ENCODE peak calls at places on chromosomes 4 and X, in ten cellular contexts. L, U, G, V, E, I, D, N, F and Z are unnamed samples.

GRCh38 chr4:171954650-171955049 is 141.4 kb downstream of the GALNTL6 start:
- DNase-seq in N (no peak), D (no peak), L (no peak), V (no peak), U (no peak), I (no peak), E (no peak), F (peak), G (no peak), Z (no peak)

GRCh38 chrX:131895807-131896206 is 127.3 kb upstream of the STK26 start:
- DNase-seq in N (no peak), D (no peak), G (no peak), U (no peak), F (no peak), V (no peak), E (no peak), I (no peak), L (no peak), Z (no peak)

GRCh38 chr4:84366111-84366510 is 133.0 kb downstream of the NKX6-1 start:
- DNase-seq in L (peak), G (no peak), V (no peak), F (no peak), N (no peak), I (no peak), U (no peak), E (no peak), D (no peak), Z (no peak)

GRCh38 chr4:47824844-47825243 is 13.0 kb downstream of the CORIN start:
- DNase-seq in D (no peak), V (no peak), F (no peak), U (no peak), E (no peak), N (peak), I (no peak), L (no peak), G (no peak), Z (no peak)

GRCh38 chr4:173536808-173537429 is 6.9 kb upstream of the HAND2 start:
- DNase-seq in I (no peak), L (no peak), V (no peak), U (no peak), E (no peak), N (no peak), F (peak), D (no peak), G (no peak), Z (no peak)

GRCh38 chrX:1394731-1395501 is 3.0 kb upstream of the SLC25A6 start:
- DNase-seq in E (no peak), G (peak), N (peak), V (no peak), L (no peak), D (no peak), F (no peak), I (peak), U (peak), Z (peak)

GRCh38 chrX:12138366-12139313 is at the start of gene FRMPD4:
- DNase-seq in I (no peak), D (no peak), N (peak), E (no peak), G (no peak), L (no peak), F (no peak), V (no peak), U (peak), Z (no peak)

GRCh38 chr4:21795091-21795490 is 153.5 kb downstream of the KCNIP4 start:
- DNase-seq in D (no peak), U (no peak), N (no peak), G (no peak), I (no peak), F (no peak), E (no peak), V (peak), L (peak), Z (no peak)

GRCh38 chr4:168139336-168139735 is 47.0 kb downstream of the ANXA10 start:
- DNase-seq in N (no peak), G (no peak), U (no peak), I (no peak), L (peak), F (no peak), E (no peak), V (peak), D (no peak), Z (no peak)

GRCh38 chr4:87011340-87012034 is 76.7 kb downstream of the AFF1 start:
- DNase-seq in U (no peak), D (peak), G (no peak), I (no peak), N (no peak), E (peak), L (peak), V (peak), F (peak), Z (no peak)

DNA sequence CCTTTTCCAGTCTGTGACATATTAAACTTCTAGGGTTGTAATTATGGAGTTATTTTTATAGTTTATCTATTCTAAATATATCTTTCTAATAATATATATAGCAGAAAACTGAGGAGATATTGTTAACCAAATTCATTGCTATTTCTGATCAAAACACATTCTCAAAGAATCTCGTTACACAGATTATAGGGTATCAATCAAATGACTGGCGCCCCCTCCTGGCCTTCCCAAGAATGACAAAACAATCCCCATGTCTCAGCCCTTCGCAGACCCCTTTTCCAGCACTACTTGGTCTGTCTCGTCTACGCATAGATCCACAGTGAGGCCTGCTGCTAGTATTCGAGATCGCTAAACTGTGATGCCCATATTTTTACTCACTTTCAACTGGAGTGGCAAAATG is 209.3 kb downstream of the GPC3 start:
- DNase-seq in F (no peak), L (no peak), E (no peak), I (no peak), V (peak), U (peak), D (no peak), G (peak), N (no peak), Z (no peak)
- TF ChIP-seq CTCF in F (peak), L (peak), E (peak), I (no peak), V (peak), U (peak), D (no peak), G (peak), N (peak), Z (no peak)

DNA sequence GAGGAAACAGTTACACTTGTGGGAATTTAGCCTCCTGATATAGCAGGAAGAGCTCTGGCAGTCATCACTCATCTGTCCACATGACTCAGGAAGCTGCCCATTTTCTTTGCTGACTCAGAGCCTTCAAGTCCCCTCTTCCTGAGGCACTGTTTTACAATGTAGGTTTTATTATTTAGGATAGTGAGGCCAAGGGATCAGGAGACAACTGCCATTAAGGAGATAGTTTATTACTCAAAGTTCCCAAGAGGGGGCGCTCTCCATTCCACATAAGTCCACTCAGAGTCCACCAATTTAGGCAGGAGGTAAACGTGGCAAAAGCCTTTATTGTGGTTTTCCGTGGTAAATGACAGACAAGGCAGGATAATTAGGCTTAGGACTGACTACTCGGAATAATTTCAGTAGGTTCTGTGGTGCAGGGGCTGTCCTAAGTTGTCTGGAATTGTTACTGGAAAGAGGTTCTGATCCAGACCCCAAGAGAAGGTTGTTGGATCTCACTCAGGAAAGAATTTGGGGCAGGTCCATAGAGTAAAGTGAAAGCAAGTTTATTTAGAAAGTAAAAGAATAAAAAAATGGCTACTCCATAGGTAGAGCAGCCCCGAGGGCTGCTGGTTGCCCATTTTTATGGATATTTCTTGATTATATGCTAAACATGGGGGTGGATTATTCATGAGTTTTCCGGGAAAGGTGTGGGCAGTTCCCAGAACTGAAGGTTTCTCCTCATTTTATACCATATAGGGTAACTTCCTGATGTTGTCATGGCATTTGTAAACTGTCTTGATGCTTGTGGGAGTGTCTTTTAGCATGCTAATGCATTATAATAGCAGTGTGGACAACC is 96.0 kb upstream of the RAB40AL start:
- DNase-seq in U (no peak), L (no peak), V (peak), F (no peak), D (no peak), E (no peak), I (no peak), N (no peak), G (no peak), Z (no peak)
- TF ChIP-seq CTCF in U (peak), L (no peak), V (peak), F (peak), D (no peak), E (no peak), I (no peak), N (no peak), G (no peak), Z (no peak)

GRCh38 chr4:145956288-145956890 is 17.8 kb upstream of the ZNF827 start:
- DNase-seq in I (no peak), L (no peak), N (no peak), V (peak), G (peak), U (peak), E (peak), D (no peak), F (no peak), Z (no peak)
- TF ChIP-seq CTCF in I (no peak), L (peak), N (peak), V (peak), G (peak), U (peak), E (peak), D (no peak), F (peak), Z (peak)

GRCh38 chr4:122922877-122923511 is 597 bp upstream of the NUDT6 start:
- DNase-seq in D (peak), V (peak), I (peak), N (peak), E (peak), U (peak), F (peak), L (peak), G (peak), Z (peak)
- TF ChIP-seq CTCF in D (no peak), V (no peak), I (no peak), N (no peak), E (no peak), U (no peak), F (no peak), L (no peak), G (no peak), Z (no peak)

DNA sequence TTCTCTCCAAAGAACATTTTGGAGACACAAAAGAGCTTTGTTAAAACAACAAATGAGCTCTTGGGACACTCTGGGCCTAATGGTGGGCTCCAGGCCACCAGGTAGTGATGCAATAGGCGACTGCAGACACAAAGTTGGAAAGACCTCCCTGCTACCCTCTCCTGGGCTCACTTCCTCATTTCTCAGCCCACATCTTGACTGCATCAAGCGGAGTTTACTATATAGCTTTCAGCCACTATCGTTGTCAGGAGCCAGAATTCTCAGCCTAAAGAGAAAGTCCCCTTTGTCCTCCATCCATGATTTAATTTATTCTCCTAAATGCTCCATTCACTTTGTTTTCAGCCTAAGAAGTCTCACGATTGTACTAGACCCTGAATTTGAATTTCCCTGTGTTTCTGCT is 114.9 kb downstream of the EFHC2 start:
- DNase-seq in L (no peak), I (no peak), E (no peak), G (no peak), U (no peak), F (no peak), D (no peak), N (no peak), V (no peak), Z (no peak)
- TF ChIP-seq CTCF in L (no peak), I (no peak), E (no peak), G (no peak), U (no peak), F (no peak), D (no peak), N (no peak), V (no peak), Z (no peak)

GRCh38 chr4:15001248-15001824 is 945 bp upstream of the CPEB2 start:
- DNase-seq in U (peak), N (peak), V (peak), F (no peak), I (peak), E (peak), D (peak), G (peak), L (peak), Z (peak)
- TF ChIP-seq CTCF in U (no peak), N (no peak), V (no peak), F (no peak), I (no peak), E (no peak), D (no peak), G (no peak), L (no peak), Z (no peak)